ENCODE peak calls at places on chromosomes 11 and 22, in five cellular contexts. B, T, J, G and C are unnamed samples.

GRCh38 chr22:42114721-42115120 is 15.9 kb downstream of the CYP2D6 start:
- DNase-seq in B (peak; percentile 58), T (peak; percentile 82), J (no peak), G (no peak), C (no peak)

GRCh38 chr22:24937114-24937513 is 9.4 kb downstream of the LHFPL7 start:
- DNase-seq in B (peak; percentile 71), T (peak; percentile 33), J (peak; percentile 7), G (peak; percentile 16), C (no peak)

GRCh38 chr11:60500276-60500935 is 7.8 kb downstream of the MS4A12 start:
- DNase-seq in B (peak; percentile 53), T (peak; percentile 3), J (peak; percentile 0), G (no peak), C (no peak)

GRCh38 chr22:44697423-44698179 is 4.4 kb upstream of the PRR5 start:
- DNase-seq in B (peak; percentile 83), T (peak; percentile 89), J (peak; percentile 54), G (peak; percentile 52), C (peak; percentile 86)

GRCh38 chr11:40542821-40543220 is 916.6 kb downstream of the LRRC4C start:
- DNase-seq in B (no peak), T (no peak), J (no peak), G (no peak), C (no peak)

GRCh38 chr11:93585758-93586157 is 42.6 kb upstream of the SMCO4 start:
- DNase-seq in B (peak; percentile 40), T (peak; percentile 27), J (peak; percentile 80), G (peak; percentile 49), C (no peak)

GRCh38 chr11:131889146-131889577 is 518.7 kb downstream of the NTM start:
- DNase-seq in B (peak; percentile 91), T (peak; percentile 55), J (peak; percentile 90), G (peak; percentile 64), C (no peak)

GRCh38 chr22:40009953-40010751 is 15.4 kb downstream of the FAM83F start:
- DNase-seq in B (no peak), T (no peak), J (no peak), G (no peak), C (no peak)

GRCh38 chr11:103609117-103610066 is 427.0 kb upstream of the DDI1 start:
- DNase-seq in B (peak; percentile 94), T (no peak), J (peak; percentile 97), G (peak; percentile 87), C (no peak)

GRCh38 chr11:47566166-47566546 is 757 bp downstream of the PTPMT1 start:
- DNase-seq in B (no peak), T (no peak), J (no peak), G (no peak), C (no peak)

GRCh38 chr22:48494968-48495750 is 1332.5 kb downstream of the BRD1 start:
- DNase-seq in B (peak; percentile 56), T (no peak), J (no peak), G (no peak), C (no peak)

GRCh38 chr11:108228236-108228635 is 5.4 kb downstream of the ATM start:
- DNase-seq in B (no peak), T (no peak), J (no peak), G (no peak), C (no peak)

GRCh38 chr11:83971063-83971462 is 684.9 kb upstream of the CCDC90B start:
- DNase-seq in B (peak; percentile 58), T (no peak), J (peak; percentile 63), G (peak; percentile 2), C (no peak)

GRCh38 chr11:100340416-100341323 is 346.4 kb upstream of the ARHGAP42 start:
- DNase-seq in B (peak; percentile 76), T (no peak), J (peak; percentile 2), G (peak; percentile 38), C (no peak)

GRCh38 chr11:74269161-74269809 is 42.2 kb downstream of the P4HA3 start:
- DNase-seq in B (no peak), T (no peak), J (peak; percentile 58), G (no peak), C (no peak)

GRCh38 chr22:44735518-44736428 is 16.6 kb upstream of the ARHGAP8 start:
- DNase-seq in B (peak; percentile 66), T (peak; percentile 86), J (no peak), G (no peak), C (peak; percentile 89)

GRCh38 chr11:26330255-26330654 is 1.7 kb upstream of the ANO3 start:
- DNase-seq in B (no peak), T (no peak), J (no peak), G (no peak), C (no peak)

GRCh38 chr22:39997939-39998726 is 3.4 kb downstream of the FAM83F start:
- DNase-seq in B (peak; percentile 92), T (peak; percentile 70), J (peak; percentile 47), G (peak; percentile 93), C (peak; percentile 88)

GRCh38 chr11:121608545-121609098 is 155.9 kb upstream of the SORL1-AS1 start:
- DNase-seq in B (no peak), T (no peak), J (no peak), G (no peak), C (no peak)

GRCh38 chr11:60919320-60919719 is 4.9 kb upstream of the TMEM132A start:
- DNase-seq in B (no peak), T (no peak), J (no peak), G (peak; percentile 17), C (no peak)

GRCh38 chr11:27468209-27468608 is 4.4 kb downstream of the LGR4 start:
- DNase-seq in B (no peak), T (no peak), J (peak; percentile 89), G (peak; percentile 92), C (no peak)

GRCh38 chr11:119671048-119671447 is 58.0 kb downstream of the NECTIN1 start:
- DNase-seq in B (no peak), T (no peak), J (peak; percentile 84), G (no peak), C (peak; percentile 45)

GRCh38 chr11:76724162-76724768 is 53.7 kb upstream of the LRRC32 start:
- DNase-seq in B (no peak), T (peak; percentile 68), J (no peak), G (no peak), C (no peak)

GRCh38 chr11:76048763-76049162 is 157.5 kb downstream of the WNT11 start:
- DNase-seq in B (peak; percentile 67), T (peak; percentile 40), J (no peak), G (no peak), C (no peak)

GRCh38 chr11:34601085-34601444 is 19.8 kb upstream of the EHF start:
- DNase-seq in B (peak; percentile 34), T (no peak), J (peak; percentile 26), G (no peak), C (no peak)

DNA sequence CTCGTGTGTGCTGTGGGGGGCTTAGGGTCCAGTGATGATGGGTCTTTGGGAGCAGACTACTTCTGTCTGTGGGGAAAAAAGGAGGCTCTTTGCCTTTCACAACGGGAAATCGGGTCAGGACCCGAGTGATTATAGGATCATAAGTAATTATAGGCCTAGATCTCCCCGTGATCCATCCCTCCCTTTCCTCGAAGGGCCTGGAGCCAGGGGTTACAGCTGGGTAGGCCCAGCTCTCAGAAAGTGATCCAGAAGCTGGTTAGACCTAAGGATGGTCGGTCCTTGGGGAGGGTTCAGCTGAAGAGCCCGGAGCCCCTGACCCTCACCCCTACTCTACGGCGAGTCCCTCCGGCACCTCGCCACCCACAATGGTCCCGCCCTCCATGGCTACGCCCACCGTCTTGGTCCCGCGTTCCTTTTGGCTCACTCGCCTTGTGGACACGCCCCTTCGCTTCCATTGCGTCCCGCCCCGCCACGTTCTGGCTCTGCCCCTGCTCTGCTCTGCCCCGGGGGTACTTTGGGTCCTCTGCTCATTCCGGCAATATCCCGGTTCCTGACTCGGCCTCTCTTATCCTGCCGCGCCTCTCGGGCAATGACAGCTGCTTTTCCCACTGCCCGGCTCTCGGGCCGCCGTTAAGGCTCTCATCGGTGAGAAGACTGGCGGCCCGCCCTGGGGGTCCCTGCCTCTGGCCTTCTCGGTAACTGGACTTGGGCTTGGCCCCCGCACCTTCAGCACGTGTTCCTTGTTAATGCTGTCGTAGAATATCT is 5.0 kb downstream of the IGSF22 start:
- DNase-seq in B (peak; percentile 94), T (peak; percentile 94), J (peak; percentile 64), G (peak; percentile 33), C (peak; percentile 92)
- H3K9ac ChIP-seq in B (peak overlapping the region; percentile 81), T (no peak overlapping the region), J (no peak overlapping the region), G (no peak overlapping the region), C (peak overlapping the region; percentile 62)

DNA sequence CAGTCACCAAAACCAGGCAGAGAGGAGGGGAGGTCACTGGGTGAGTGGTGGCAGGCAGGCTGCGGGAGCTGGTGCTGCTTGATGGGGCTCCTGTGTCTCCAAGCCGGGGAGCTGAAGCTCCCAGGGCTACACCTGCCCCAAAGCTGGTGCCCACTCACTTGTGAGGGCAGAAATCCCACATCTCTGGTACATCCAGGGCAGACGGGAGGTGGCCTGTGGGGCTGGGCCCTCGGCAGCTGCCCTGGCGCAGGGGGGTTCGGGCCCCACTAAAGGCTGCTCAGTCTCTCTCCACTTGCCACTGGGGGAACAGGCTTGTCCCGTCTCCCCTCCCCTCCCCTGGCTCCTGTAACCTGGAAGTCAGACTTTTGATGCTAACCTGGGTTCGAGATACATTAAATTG is 55.6 kb upstream of the PPARA start:
- DNase-seq in B (no peak), T (no peak), J (no peak), G (no peak), C (no peak)
- H3K27ac ChIP-seq in B (no peak overlapping the region), T (no peak overlapping the region), J (peak overlapping the region; percentile 2), G (no peak overlapping the region), C (no peak overlapping the region)

GRCh38 chr22:23242473-23243001 is 62.2 kb downstream of the BCR start:
- DNase-seq in B (peak; percentile 99), T (peak; percentile 88), J (peak; percentile 58), G (no peak), C (no peak)

GRCh38 chr22:23243859-23244689 is 63.8 kb downstream of the BCR start:
- DNase-seq in B (no peak), T (no peak), J (no peak), G (no peak), C (no peak)

GRCh38 chr22:23243006-23243573 is 62.8 kb downstream of the BCR start:
- DNase-seq in B (peak; percentile 95), T (peak; percentile 86), J (peak; percentile 28), G (no peak), C (no peak)

GRCh38 chr22:23240639-23241389 is 60.5 kb downstream of the BCR start:
- DNase-seq in B (peak; percentile 84), T (peak; percentile 50), J (no peak), G (peak; percentile 15), C (no peak)

DNA sequence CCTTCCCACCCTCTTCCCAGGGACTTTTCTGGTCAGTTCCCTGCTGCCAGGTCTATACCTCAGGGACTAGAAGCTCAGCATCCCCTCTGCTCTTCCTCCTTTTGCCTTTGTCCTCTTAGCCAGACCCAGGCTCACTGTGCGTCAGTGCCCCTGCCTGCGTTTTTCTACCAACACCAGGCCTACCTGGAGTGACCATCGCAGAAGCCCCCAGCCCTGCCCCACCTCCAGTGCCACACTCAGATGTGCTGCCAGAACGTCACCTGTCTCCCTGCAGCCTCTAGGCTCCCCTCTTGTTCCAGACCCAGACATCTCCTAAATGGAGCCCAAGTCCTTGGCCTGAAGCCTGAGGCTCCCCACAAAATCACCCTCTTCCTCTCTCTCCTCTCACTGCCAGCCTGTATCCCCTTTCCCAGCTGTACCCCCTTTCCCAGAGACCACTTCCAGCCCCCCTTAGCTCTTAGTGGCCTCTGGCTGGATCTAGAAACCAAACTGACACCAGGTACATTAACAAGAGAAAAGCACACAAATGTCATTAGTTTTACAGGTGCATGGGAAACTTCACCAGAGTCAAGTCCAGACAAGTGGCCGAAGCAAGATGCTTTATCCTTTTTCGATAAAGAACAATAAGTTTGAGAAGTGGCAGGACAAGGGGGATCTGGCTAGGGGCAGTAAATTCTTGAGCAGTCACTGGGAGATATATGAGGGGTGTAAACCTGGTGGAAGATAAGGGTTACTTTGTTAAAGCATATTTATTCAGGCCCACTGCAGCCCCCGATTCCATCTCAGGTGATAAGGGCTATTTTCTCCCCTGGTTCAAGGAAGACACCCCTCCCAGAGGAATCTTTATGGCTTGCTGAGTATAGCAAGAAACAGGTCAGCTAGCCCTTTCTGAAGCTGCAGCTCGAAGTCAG is 61.5 kb downstream of the BCR start:
- DNase-seq in B (no peak), T (no peak), J (no peak), G (no peak), C (no peak)
- H3K4me3 ChIP-seq in B (no peak overlapping the region), T (peak overlapping the region; percentile 42), J (no peak overlapping the region), G (no peak overlapping the region), C (no peak overlapping the region)

GRCh38 chr11:12270215-12270797 is 107.1 kb upstream of the PARVA start:
- DNase-seq in B (no peak), T (no peak), J (no peak), G (no peak), C (no peak)
- H3K9ac ChIP-seq in B (no peak overlapping the region), T (no peak overlapping the region), J (no peak overlapping the region), G (no peak overlapping the region), C (no peak overlapping the region)